ENCODE peak calls at places on chromosomes 6 and 20, in six cellular contexts. S is AG09309, M is GM12892, V is T-helper 2 cell, L is dorsolateral prefrontal cortex, Z is RWPE1. R is an unnamed sample.

GRCh38 chr6:155013457-155013876 is 18.4 kb downstream of the TIAM2 start:
- DNase-seq in Z (no peak), V (no peak), S (no peak), M (no peak), L (no peak), R (no peak)

GRCh38 chr6:1491025-1491424 is 101.6 kb downstream of the FOXF2 start:
- DNase-seq in Z (no peak), S (no peak), M (no peak), L (no peak), V (no peak), R (no peak)

GRCh38 chr6:148999921-149000589 is 253.2 kb downstream of the UST start:
- DNase-seq in L (no peak), S (no peak), V (no peak), M (no peak), Z (peak), R (no peak)

GRCh38 chr20:63138855-63139341 is 77.0 kb downstream of the YTHDF1 start:
- DNase-seq in Z (peak), M (no peak), V (no peak), S (no peak), L (no peak), R (no peak)

GRCh38 chr20:43925786-43926185 is 11.1 kb downstream of the TOX2 start:
- DNase-seq in L (no peak), V (no peak), S (no peak), Z (no peak), M (no peak), R (no peak)

GRCh38 chr6:74068945-74069570 is 373.1 kb downstream of the CD109 start:
- DNase-seq in M (no peak), L (no peak), S (peak), V (no peak), Z (no peak), R (no peak)

GRCh38 chr6:129440691-129441090 is 269.3 kb downstream of the ARHGAP18 start:
- DNase-seq in L (no peak), M (no peak), V (no peak), Z (no peak), S (peak), R (no peak)

GRCh38 chr6:137870744-137871247 is 3.7 kb downstream of the TNFAIP3 start:
- DNase-seq in M (no peak), V (peak), S (no peak), L (no peak), Z (peak), R (no peak)

GRCh38 chr6:108587258-108588059 is 26.7 kb downstream of the FOXO3 start:
- DNase-seq in S (peak), V (no peak), L (no peak), M (no peak), Z (peak), R (no peak)

GRCh38 chr6:10526156-10526555 is 5.0 kb downstream of the GCNT2 start:
- DNase-seq in M (no peak), V (no peak), S (no peak), Z (no peak), L (no peak), R (no peak)

GRCh38 chr6:87551799-87552198 is 38.0 kb downstream of the RARS2 start:
- DNase-seq in L (no peak), M (no peak), V (no peak), Z (no peak), S (no peak), R (no peak)

GRCh38 chr20:49663112-49663511 is 50.6 kb downstream of the B4GALT5 start:
- DNase-seq in V (no peak), M (no peak), L (no peak), S (no peak), Z (no peak), R (no peak)

GRCh38 chr6:67640462-67640861 is 994.6 kb upstream of the ADGRB3 start:
- DNase-seq in V (no peak), Z (no peak), L (no peak), M (no peak), S (no peak), R (no peak)

GRCh38 chr6:27146706-27147507 is 100.6 kb upstream of the PRSS16 start:
- DNase-seq in S (peak), L (peak), M (peak), V (peak), Z (peak), R (no peak)

GRCh38 chr6:131948221-131948661 is 2.9 kb downstream of the CCN2 start:
- DNase-seq in S (no peak), Z (no peak), V (no peak), L (no peak), M (no peak), R (no peak)

GRCh38 chr20:3889489-3890409 is 562 bp downstream of the PANK2 start:
- DNase-seq in V (peak), M (peak), S (no peak), Z (peak), L (no peak), R (no peak)

GRCh38 chr20:24473435-24473834 is 4.0 kb downstream of the SYNDIG1 start:
- DNase-seq in L (no peak), S (no peak), Z (no peak), V (no peak), M (no peak), R (no peak)

GRCh38 chr6:156839591-156840001 is 62.4 kb downstream of the ARID1B start:
- DNase-seq in S (no peak), M (no peak), Z (no peak), V (no peak), L (no peak), R (no peak)

GRCh38 chr20:272718-273117 is 15.2 kb downstream of the DEFB132 start:
- DNase-seq in V (no peak), S (no peak), L (no peak), M (no peak), Z (no peak), R (no peak)

GRCh38 chr20:35663813-35664543 is 722 bp downstream of the CPNE1 start:
- DNase-seq in M (peak), V (peak), S (no peak), Z (peak), L (no peak), R (peak)

GRCh38 chr6:32952817-32953739 is at the start of gene HLA-DMA:
- DNase-seq in S (peak), Z (peak), L (peak), M (peak), V (peak), R (peak)